ENCODE peak calls at places on chromosomes 16 and 17, in nine cellular contexts. V is Caki2, D is AG08395, G is thoracic aorta, W is OCI-M1, K is AG04450, X is T-helper 1 cell, Q is keratinocyte, N is ELF-1. Y is an unnamed sample.

GRCh38 chr17:321386-321941 is 31.1 kb downstream of the RPH3AL start:
- DNase-seq in V (no peak), D (no peak), G (no peak), W (no peak), K (no peak), X (no peak), Q (no peak), N (no peak), Y (no peak)

GRCh38 chr16:29806096-29806579 is at the start of gene MAZ:
- DNase-seq in V (no peak), D (no peak), G (no peak), W (peak), K (peak), X (no peak), Q (no peak), N (no peak), Y (no peak)

GRCh38 chr16:11334831-11335404 is 10.3 kb upstream of the RMI2 start:
- DNase-seq in V (no peak), D (no peak), G (no peak), W (no peak), K (no peak), X (no peak), Q (no peak), N (no peak), Y (no peak)

GRCh38 chr17:45397796-45398195 is 34.9 kb downstream of the ARHGAP27 start:
- DNase-seq in V (no peak), D (no peak), G (no peak), W (no peak), K (no peak), X (no peak), Q (no peak), N (no peak), Y (no peak)

GRCh38 chr16:83964684-83965443 is 3.2 kb upstream of the NECAB2 start:
- DNase-seq in V (no peak), D (no peak), G (no peak), W (no peak), K (no peak), X (no peak), Q (no peak), N (no peak), Y (no peak)

GRCh38 chr16:1920727-1921155 is 2.5 kb upstream of the HS3ST6 start:
- DNase-seq in V (peak), D (no peak), G (no peak), W (peak), K (no peak), X (no peak), Q (no peak), N (peak), Y (no peak)

GRCh38 chr16:70804153-70804728 is 3.3 kb upstream of the VAC14 start:
- DNase-seq in V (no peak), D (peak), G (no peak), W (peak), K (peak), X (no peak), Q (no peak), N (no peak), Y (no peak)

GRCh38 chr17:42363767-42364585 is 24.3 kb downstream of the STAT3 start:
- DNase-seq in V (no peak), D (no peak), G (no peak), W (peak), K (no peak), X (no peak), Q (no peak), N (no peak), Y (no peak)

GRCh38 chr16:75420987-75421819 is 12.1 kb downstream of the CFDP1 start:
- DNase-seq in V (peak), D (peak), G (no peak), W (peak), K (no peak), X (no peak), Q (no peak), N (peak), Y (peak)

GRCh38 chr17:43943769-43944418 is 1.6 kb upstream of the PPY start:
- DNase-seq in V (peak), D (peak), G (peak), W (peak), K (peak), X (peak), Q (peak), N (peak), Y (peak)

GRCh38 chr17:27498615-27499316 is 42.5 kb downstream of the KSR1 start:
- DNase-seq in V (no peak), D (no peak), G (no peak), W (no peak), K (no peak), X (no peak), Q (no peak), N (peak), Y (no peak)

GRCh38 chr16:24993722-24994686 is 21.2 kb downstream of the ARHGAP17 start:
- DNase-seq in V (peak), D (peak), G (no peak), W (no peak), K (peak), X (no peak), Q (peak), N (no peak), Y (no peak)

GRCh38 chr16:10736926-10737625 is 6.6 kb upstream of the NUBP1 start:
- DNase-seq in V (peak), D (peak), G (no peak), W (peak), K (peak), X (peak), Q (no peak), N (peak), Y (no peak)

GRCh38 chr17:8005951-8006730 is 3.7 kb downstream of the GUCY2D start:
- DNase-seq in V (peak), D (no peak), G (no peak), W (peak), K (no peak), X (no peak), Q (no peak), N (no peak), Y (no peak)

GRCh38 chr17:50266384-50267073 is 7.7 kb upstream of the TMEM92 start:
- DNase-seq in V (peak), D (peak), G (no peak), W (no peak), K (peak), X (no peak), Q (no peak), N (no peak), Y (peak)

GRCh38 chr16:30482366-30482765 is 9.8 kb downstream of the ITGAL start:
- DNase-seq in V (no peak), D (peak), G (no peak), W (peak), K (no peak), X (no peak), Q (no peak), N (no peak), Y (no peak)

GRCh38 chr16:85567101-85567866 is 45.8 kb upstream of the GSE1 start:
- DNase-seq in V (peak), D (no peak), G (no peak), W (peak), K (no peak), X (no peak), Q (no peak), N (peak), Y (no peak)

GRCh38 chr17:42421479-42422332 is 1.4 kb downstream of the CAVIN1 start:
- DNase-seq in V (peak), D (peak), G (no peak), W (no peak), K (no peak), X (no peak), Q (no peak), N (no peak), Y (no peak)

GRCh38 chr17:34269969-34270368 is at the start of gene CCL7:
- DNase-seq in V (no peak), D (peak), G (no peak), W (no peak), K (no peak), X (no peak), Q (no peak), N (no peak), Y (no peak)

GRCh38 chr16:49489686-49490320 is 116.2 kb downstream of the C16orf78 start:
- DNase-seq in V (no peak), D (no peak), G (no peak), W (no peak), K (no peak), X (no peak), Q (no peak), N (no peak), Y (no peak)

GRCh38 chr16:3179651-3180050 is 8.4 kb upstream of the OR1F1 start:
- DNase-seq in V (no peak), D (no peak), G (no peak), W (no peak), K (no peak), X (no peak), Q (no peak), N (no peak), Y (no peak)

GRCh38 chr17:50049636-50050035 is 6.3 kb upstream of the ITGA3 start:
- DNase-seq in V (peak), D (no peak), G (no peak), W (no peak), K (no peak), X (no peak), Q (peak), N (no peak), Y (no peak)

GRCh38 chr17:75242461-75243042 is 18.9 kb downstream of the GGA3 start:
- DNase-seq in V (no peak), D (no peak), G (no peak), W (no peak), K (no peak), X (peak), Q (no peak), N (no peak), Y (no peak)

GRCh38 chr17:46080118-46081017 is 81.3 kb downstream of the STH start:
- DNase-seq in V (no peak), D (no peak), G (no peak), W (no peak), K (no peak), X (no peak), Q (no peak), N (no peak), Y (no peak)